ENCODE peak calls at places on chromosomes 6 and 20, in eight cellular contexts. X is HEK293T, E is WTC11, G is ELF-1, O is HCEC 1CT, Q is GM04504, F is LHCN-M2, D is GM23248. H is an unnamed sample.

GRCh38 chr6:73079611-73079955 is 145.7 kb downstream of the KHDC1L start:
- DNase-seq in X (no peak), E (no peak), G (no peak), O (peak), Q (peak), F (peak), D (peak), H (peak)

GRCh38 chr20:22387452-22387851 is 196.9 kb downstream of the FOXA2 start:
- DNase-seq in X (no peak), E (no peak), G (no peak), O (no peak), Q (no peak), F (no peak), D (no peak), H (no peak)

GRCh38 chr20:46341374-46342044 is 33.2 kb upstream of the CDH22 start:
- DNase-seq in X (no peak), E (no peak), G (no peak), O (no peak), Q (no peak), F (no peak), D (no peak), H (no peak)

GRCh38 chr6:106446983-106447382 is 86.5 kb downstream of the CRYBG1 start:
- DNase-seq in X (no peak), E (no peak), G (no peak), O (no peak), Q (no peak), F (no peak), D (no peak), H (no peak)

GRCh38 chr20:61117725-61118124 is 134.3 kb upstream of the CDH4 start:
- DNase-seq in X (no peak), E (no peak), G (no peak), O (no peak), Q (peak), F (peak), D (peak), H (no peak)

GRCh38 chr6:138800377-138801150 is 4.7 kb downstream of the ECT2L start:
- DNase-seq in X (no peak), E (peak), G (peak), O (no peak), Q (no peak), F (no peak), D (no peak), H (no peak)

GRCh38 chr6:21751608-21752007 is 158.1 kb downstream of the SOX4 start:
- DNase-seq in X (no peak), E (no peak), G (peak), O (no peak), Q (no peak), F (no peak), D (no peak), H (no peak)

GRCh38 chr6:18246205-18246604 is 18.1 kb downstream of the DEK start:
- DNase-seq in X (no peak), E (no peak), G (no peak), O (no peak), Q (no peak), F (no peak), D (peak), H (no peak)

GRCh38 chr6:88840806-88841539 is 122.4 kb downstream of the RNGTT start:
- DNase-seq in X (no peak), E (no peak), G (no peak), O (peak), Q (no peak), F (no peak), D (no peak), H (no peak)

GRCh38 chr6:145525038-145525437 is 210.3 kb downstream of the EPM2A start:
- DNase-seq in X (no peak), E (no peak), G (no peak), O (no peak), Q (no peak), F (no peak), D (no peak), H (no peak)

GRCh38 chr20:13331536-13331935 is 110.5 kb downstream of the ISM1 start:
- DNase-seq in X (no peak), E (no peak), G (no peak), O (peak), Q (no peak), F (peak), D (peak), H (no peak)

GRCh38 chr20:59148713-59149493 is 14.7 kb upstream of the ZNF831 start:
- DNase-seq in X (no peak), E (no peak), G (no peak), O (no peak), Q (no peak), F (no peak), D (no peak), H (no peak)

GRCh38 chr6:43706788-43707187 is 19.2 kb upstream of the MRPS18A start:
- DNase-seq in X (no peak), E (no peak), G (no peak), O (no peak), Q (no peak), F (no peak), D (no peak), H (no peak)

GRCh38 chr20:1310506-1311190 is 18.3 kb downstream of the SDCBP2 start:
- DNase-seq in X (no peak), E (no peak), G (no peak), O (no peak), Q (no peak), F (no peak), D (no peak), H (no peak)

GRCh38 chr6:92942549-92942948 is 476.8 kb downstream of the EPHA7 start:
- DNase-seq in X (no peak), E (no peak), G (no peak), O (no peak), Q (no peak), F (no peak), D (no peak), H (no peak)

GRCh38 chr6:43896474-43896873 is 126.5 kb downstream of the VEGFA start:
- DNase-seq in X (no peak), E (no peak), G (no peak), O (no peak), Q (no peak), F (peak), D (no peak), H (no peak)

GRCh38 chr6:117781550-117781949 is 106.3 kb downstream of the NUS1 start:
- DNase-seq in X (no peak), E (no peak), G (no peak), O (no peak), Q (no peak), F (no peak), D (no peak), H (no peak)

GRCh38 chr6:142485256-142485655 is 183.4 kb downstream of the ADGRG6 start:
- DNase-seq in X (no peak), E (no peak), G (no peak), O (peak), Q (no peak), F (peak), D (peak), H (peak)

GRCh38 chr20:41316602-41317535 is 662 bp downstream of the ZHX3 start:
- DNase-seq in X (peak), E (peak), G (peak), O (peak), Q (no peak), F (peak), D (peak), H (no peak)

GRCh38 chr20:43459022-43459942 is 1.6 kb downstream of the SRSF6 start:
- DNase-seq in X (no peak), E (no peak), G (peak), O (peak), Q (no peak), F (no peak), D (peak), H (no peak)

GRCh38 chr20:58864346-58864745 is 11.8 kb downstream of the GNAS start:
- DNase-seq in X (no peak), E (no peak), G (no peak), O (no peak), Q (no peak), F (no peak), D (no peak), H (no peak)